ENCODE peak calls at places on chromosomes 1 and 21, in ten cellular contexts. One of them, this sample, is unnamed.

GRCh38 chr1:83901547-83902155 is 97.3 kb downstream of the TTLL7 start:
- DNase-seq in kidney: no peak
- DNase-seq in CD8-positive, alpha-beta memory T cell: no peak
- DNase-seq in non-pigmented ciliary epithelial cell: peak
- DNase-seq in cardiac muscle cell: peak
- DNase-seq in Right ventricle myocardium superior: no peak
- DNase-seq in body of pancreas: peak
- DNase-seq in MCF 10A: peak
- DNase-seq in dorsolateral prefrontal cortex: no peak
- DNase-seq in effector memory CD8-positive, alpha-beta T cell: no peak
- DNase-seq in this sample: no peak

GRCh38 chr1:159076753-159077656 is at the start of gene AIM2:
- DNase-seq in kidney: no peak
- DNase-seq in CD8-positive, alpha-beta memory T cell: peak
- DNase-seq in non-pigmented ciliary epithelial cell: no peak
- DNase-seq in cardiac muscle cell: no peak
- DNase-seq in Right ventricle myocardium superior: peak
- DNase-seq in body of pancreas: no peak
- DNase-seq in MCF 10A: no peak
- DNase-seq in dorsolateral prefrontal cortex: no peak
- DNase-seq in effector memory CD8-positive, alpha-beta T cell: peak
- DNase-seq in this sample: no peak

GRCh38 chr1:167601442-167602380 is 28.3 kb upstream of the RCSD1 start:
- DNase-seq in kidney: no peak
- DNase-seq in CD8-positive, alpha-beta memory T cell: no peak
- DNase-seq in non-pigmented ciliary epithelial cell: no peak
- DNase-seq in cardiac muscle cell: peak
- DNase-seq in Right ventricle myocardium superior: peak
- DNase-seq in body of pancreas: no peak
- DNase-seq in MCF 10A: peak
- DNase-seq in dorsolateral prefrontal cortex: no peak
- DNase-seq in effector memory CD8-positive, alpha-beta T cell: peak
- DNase-seq in this sample: no peak

GRCh38 chr1:212368073-212368484 is 46.6 kb downstream of the PACC1 start:
- DNase-seq in kidney: no peak
- DNase-seq in CD8-positive, alpha-beta memory T cell: peak
- DNase-seq in non-pigmented ciliary epithelial cell: peak
- DNase-seq in cardiac muscle cell: peak
- DNase-seq in Right ventricle myocardium superior: no peak
- DNase-seq in body of pancreas: peak
- DNase-seq in MCF 10A: peak
- DNase-seq in dorsolateral prefrontal cortex: no peak
- DNase-seq in effector memory CD8-positive, alpha-beta T cell: peak
- DNase-seq in this sample: peak

GRCh38 chr1:157966034-157966671 is 27.3 kb upstream of the KIRREL1 start:
- DNase-seq in kidney: peak
- DNase-seq in CD8-positive, alpha-beta memory T cell: no peak
- DNase-seq in non-pigmented ciliary epithelial cell: peak
- DNase-seq in cardiac muscle cell: peak
- DNase-seq in Right ventricle myocardium superior: no peak
- DNase-seq in body of pancreas: peak
- DNase-seq in MCF 10A: no peak
- DNase-seq in dorsolateral prefrontal cortex: no peak
- DNase-seq in effector memory CD8-positive, alpha-beta T cell: no peak
- DNase-seq in this sample: no peak

GRCh38 chr1:2937805-2938204 is 83.5 kb upstream of the ACTRT2 start:
- DNase-seq in kidney: no peak
- DNase-seq in CD8-positive, alpha-beta memory T cell: no peak
- DNase-seq in non-pigmented ciliary epithelial cell: no peak
- DNase-seq in cardiac muscle cell: no peak
- DNase-seq in Right ventricle myocardium superior: no peak
- DNase-seq in body of pancreas: no peak
- DNase-seq in MCF 10A: no peak
- DNase-seq in dorsolateral prefrontal cortex: no peak
- DNase-seq in effector memory CD8-positive, alpha-beta T cell: no peak
- DNase-seq in this sample: no peak

GRCh38 chr1:224373008-224373590 is 16.4 kb downstream of the CNIH4 start:
- DNase-seq in kidney: no peak
- DNase-seq in CD8-positive, alpha-beta memory T cell: no peak
- DNase-seq in non-pigmented ciliary epithelial cell: no peak
- DNase-seq in cardiac muscle cell: no peak
- DNase-seq in Right ventricle myocardium superior: no peak
- DNase-seq in body of pancreas: no peak
- DNase-seq in MCF 10A: no peak
- DNase-seq in dorsolateral prefrontal cortex: no peak
- DNase-seq in effector memory CD8-positive, alpha-beta T cell: no peak
- DNase-seq in this sample: no peak

GRCh38 chr1:35476099-35476674 is 81.0 kb downstream of the KIAA0319L start:
- DNase-seq in kidney: no peak
- DNase-seq in CD8-positive, alpha-beta memory T cell: no peak
- DNase-seq in non-pigmented ciliary epithelial cell: no peak
- DNase-seq in cardiac muscle cell: no peak
- DNase-seq in Right ventricle myocardium superior: no peak
- DNase-seq in body of pancreas: no peak
- DNase-seq in MCF 10A: no peak
- DNase-seq in dorsolateral prefrontal cortex: no peak
- DNase-seq in effector memory CD8-positive, alpha-beta T cell: no peak
- DNase-seq in this sample: no peak

GRCh38 chr1:1230656-1231399 is 973 bp downstream of the SDF4 start:
- DNase-seq in kidney: no peak
- DNase-seq in CD8-positive, alpha-beta memory T cell: no peak
- DNase-seq in non-pigmented ciliary epithelial cell: no peak
- DNase-seq in cardiac muscle cell: peak
- DNase-seq in Right ventricle myocardium superior: no peak
- DNase-seq in body of pancreas: no peak
- DNase-seq in MCF 10A: peak
- DNase-seq in dorsolateral prefrontal cortex: no peak
- DNase-seq in effector memory CD8-positive, alpha-beta T cell: no peak
- DNase-seq in this sample: no peak

GRCh38 chr1:179313004-179313403 is 19.4 kb downstream of the SOAT1 start:
- DNase-seq in kidney: no peak
- DNase-seq in CD8-positive, alpha-beta memory T cell: no peak
- DNase-seq in non-pigmented ciliary epithelial cell: no peak
- DNase-seq in cardiac muscle cell: no peak
- DNase-seq in Right ventricle myocardium superior: no peak
- DNase-seq in body of pancreas: no peak
- DNase-seq in MCF 10A: no peak
- DNase-seq in dorsolateral prefrontal cortex: no peak
- DNase-seq in effector memory CD8-positive, alpha-beta T cell: no peak
- DNase-seq in this sample: no peak

GRCh38 chr1:7527733-7528045 is 243.4 kb upstream of the VAMP3 start:
- DNase-seq in kidney: peak
- DNase-seq in CD8-positive, alpha-beta memory T cell: peak
- DNase-seq in non-pigmented ciliary epithelial cell: no peak
- DNase-seq in cardiac muscle cell: no peak
- DNase-seq in Right ventricle myocardium superior: no peak
- DNase-seq in body of pancreas: no peak
- DNase-seq in MCF 10A: no peak
- DNase-seq in dorsolateral prefrontal cortex: peak
- DNase-seq in effector memory CD8-positive, alpha-beta T cell: no peak
- DNase-seq in this sample: no peak

GRCh38 chr1:22826630-22827580 is 116.3 kb downstream of the EPHB2 start:
- DNase-seq in kidney: peak
- DNase-seq in CD8-positive, alpha-beta memory T cell: no peak
- DNase-seq in non-pigmented ciliary epithelial cell: no peak
- DNase-seq in cardiac muscle cell: peak
- DNase-seq in Right ventricle myocardium superior: peak
- DNase-seq in body of pancreas: peak
- DNase-seq in MCF 10A: no peak
- DNase-seq in dorsolateral prefrontal cortex: no peak
- DNase-seq in effector memory CD8-positive, alpha-beta T cell: no peak
- DNase-seq in this sample: no peak

GRCh38 chr21:44998086-44998620 is 58.3 kb downstream of the SLX9 start:
- DNase-seq in kidney: peak
- DNase-seq in CD8-positive, alpha-beta memory T cell: no peak
- DNase-seq in non-pigmented ciliary epithelial cell: no peak
- DNase-seq in cardiac muscle cell: no peak
- DNase-seq in Right ventricle myocardium superior: peak
- DNase-seq in body of pancreas: no peak
- DNase-seq in MCF 10A: no peak
- DNase-seq in dorsolateral prefrontal cortex: no peak
- DNase-seq in effector memory CD8-positive, alpha-beta T cell: no peak
- DNase-seq in this sample: no peak

GRCh38 chr1:201937624-201938212 is 8.6 kb downstream of the LMOD1 start:
- DNase-seq in kidney: no peak
- DNase-seq in CD8-positive, alpha-beta memory T cell: no peak
- DNase-seq in non-pigmented ciliary epithelial cell: peak
- DNase-seq in cardiac muscle cell: peak
- DNase-seq in Right ventricle myocardium superior: no peak
- DNase-seq in body of pancreas: no peak
- DNase-seq in MCF 10A: peak
- DNase-seq in dorsolateral prefrontal cortex: no peak
- DNase-seq in effector memory CD8-positive, alpha-beta T cell: no peak
- DNase-seq in this sample: no peak

GRCh38 chr1:221100196-221100950 is 221.1 kb downstream of the HLX start:
- DNase-seq in kidney: no peak
- DNase-seq in CD8-positive, alpha-beta memory T cell: no peak
- DNase-seq in non-pigmented ciliary epithelial cell: peak
- DNase-seq in cardiac muscle cell: peak
- DNase-seq in Right ventricle myocardium superior: no peak
- DNase-seq in body of pancreas: no peak
- DNase-seq in MCF 10A: peak
- DNase-seq in dorsolateral prefrontal cortex: no peak
- DNase-seq in effector memory CD8-positive, alpha-beta T cell: no peak
- DNase-seq in this sample: no peak

GRCh38 chr21:36059823-36060158 is 535 bp downstream of the SETD4 start:
- DNase-seq in kidney: no peak
- DNase-seq in CD8-positive, alpha-beta memory T cell: no peak
- DNase-seq in non-pigmented ciliary epithelial cell: no peak
- DNase-seq in cardiac muscle cell: no peak
- DNase-seq in Right ventricle myocardium superior: peak
- DNase-seq in body of pancreas: peak
- DNase-seq in MCF 10A: no peak
- DNase-seq in dorsolateral prefrontal cortex: no peak
- DNase-seq in effector memory CD8-positive, alpha-beta T cell: no peak
- DNase-seq in this sample: peak

GRCh38 chr1:215114154-215114933 is 31.8 kb downstream of the KCNK2 start:
- DNase-seq in kidney: no peak
- DNase-seq in CD8-positive, alpha-beta memory T cell: no peak
- DNase-seq in non-pigmented ciliary epithelial cell: peak
- DNase-seq in cardiac muscle cell: peak
- DNase-seq in Right ventricle myocardium superior: no peak
- DNase-seq in body of pancreas: no peak
- DNase-seq in MCF 10A: peak
- DNase-seq in dorsolateral prefrontal cortex: no peak
- DNase-seq in effector memory CD8-positive, alpha-beta T cell: no peak
- DNase-seq in this sample: no peak

GRCh38 chr21:41928621-41929220 is 25.1 kb downstream of the C2CD2 start:
- DNase-seq in kidney: no peak
- DNase-seq in CD8-positive, alpha-beta memory T cell: no peak
- DNase-seq in non-pigmented ciliary epithelial cell: no peak
- DNase-seq in cardiac muscle cell: no peak
- DNase-seq in Right ventricle myocardium superior: no peak
- DNase-seq in body of pancreas: no peak
- DNase-seq in MCF 10A: no peak
- DNase-seq in dorsolateral prefrontal cortex: no peak
- DNase-seq in effector memory CD8-positive, alpha-beta T cell: no peak
- DNase-seq in this sample: no peak

This sample was measured in 8988T.